ENCODE peak calls at places on chromosomes 13 and 19, in nine cellular contexts. P is BE2C; N is tibial nerve; V is CD8-positive, alpha-beta memory T cell; J is heart right ventricle; W is fibroblast of lung; Z is thoracic aorta; M is CD4-positive, alpha-beta memory T cell; F is HAP-1. Q is an unnamed sample.

GRCh38 chr19:18863843-18864362 is 32.1 kb downstream of the CERS1 start:
- DNase-seq in W (no peak), V (no peak), J (no peak), M (no peak), P (no peak), Z (no peak), F (no peak), N (no peak), Q (no peak)

GRCh38 chr19:682678-683320 is 6.6 kb downstream of the FSTL3 start:
- DNase-seq in J (no peak), M (no peak), P (no peak), F (no peak), W (no peak), Z (no peak), V (no peak), N (no peak), Q (no peak)

GRCh38 chr13:55820817-55821216 is 1319.9 kb upstream of the PRR20A start:
- DNase-seq in N (no peak), P (no peak), F (no peak), M (no peak), V (no peak), J (no peak), Z (no peak), W (no peak), Q (no peak)

GRCh38 chr13:109700176-109700575 is 86.2 kb downstream of the IRS2 start:
- DNase-seq in Z (no peak), M (no peak), V (no peak), N (peak; percentile 48), J (peak; percentile 88), F (no peak), W (peak; percentile 81), P (peak; percentile 94), Q (no peak)

GRCh38 chr19:41638624-41639023 is 11.8 kb upstream of the CEACAM4 start:
- DNase-seq in F (no peak), P (no peak), N (no peak), M (peak; percentile 21), W (no peak), V (no peak), Z (no peak), J (no peak), Q (no peak)

GRCh38 chr13:99028890-99029289 is 51.0 kb upstream of the DOCK9 start:
- DNase-seq in N (no peak), M (no peak), F (no peak), W (no peak), J (no peak), P (peak; percentile 45), V (peak; percentile 23), Z (no peak), Q (no peak)

GRCh38 chr13:46211521-46212351 is at the start of gene LRRC63:
- DNase-seq in Z (no peak), M (peak; percentile 81), V (peak; percentile 81), P (peak; percentile 79), J (peak; percentile 71), F (peak; percentile 90), N (peak; percentile 41), W (peak; percentile 48), Q (peak; percentile 54)

GRCh38 chr13:53064721-53065120 is 36.1 kb downstream of the OLFM4 start:
- DNase-seq in W (no peak), F (no peak), P (peak; percentile 55), Z (no peak), J (peak; percentile 15), N (peak; percentile 49), M (no peak), V (no peak), Q (no peak)

GRCh38 chr19:8915997-8916396 is 83.8 kb downstream of the MBD3L1 start:
- DNase-seq in J (no peak), Z (no peak), W (no peak), P (no peak), F (no peak), V (no peak), N (no peak), M (no peak), Q (no peak)

GRCh38 chr19:41531438-41532311 is 44.3 kb upstream of the CEACAM21 start:
- DNase-seq in N (peak; percentile 85), Z (peak; percentile 22), P (no peak), J (peak; percentile 92), F (peak; percentile 18), W (peak; percentile 7), V (peak; percentile 73), M (peak; percentile 80), Q (peak; percentile 90)

GRCh38 chr13:79973533-79973963 is 367.4 kb downstream of the SPRY2 start:
- DNase-seq in F (peak; percentile 27), Z (no peak), M (no peak), J (peak; percentile 62), W (no peak), N (no peak), V (no peak), P (peak; percentile 61), Q (no peak)

GRCh38 chr13:36820222-36820621 is 1.2 kb downstream of the RFXAP start:
- DNase-seq in V (no peak), J (no peak), M (no peak), Z (no peak), N (no peak), P (no peak), W (no peak), F (no peak), Q (no peak)

GRCh38 chr19:44512326-44513298 is 12.3 kb upstream of the ZNF180 start:
- DNase-seq in F (peak; percentile 83), M (no peak), V (no peak), W (peak; percentile 35), P (peak; percentile 49), N (no peak), J (no peak), Z (no peak), Q (no peak)

DNA sequence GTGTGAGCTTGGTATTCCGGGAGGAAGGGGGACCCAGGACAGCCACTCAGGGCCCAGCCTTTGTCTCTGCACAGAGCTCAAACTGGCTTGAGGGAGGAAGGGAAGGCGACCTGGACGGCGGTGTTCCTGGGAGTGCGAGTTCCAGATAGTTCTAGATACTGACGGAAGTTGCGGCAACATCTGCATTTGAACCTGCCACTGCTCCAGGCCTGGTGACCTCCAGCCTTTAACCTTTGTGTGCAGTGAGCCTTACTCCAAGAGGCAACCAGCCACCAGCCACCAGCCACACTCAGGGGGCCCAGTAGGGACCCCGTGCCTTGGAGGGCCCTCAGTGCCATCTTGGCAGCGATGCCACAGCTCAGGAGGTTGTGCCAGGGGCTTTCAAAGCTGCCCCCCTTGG is 15.5 kb upstream of the ZBTB7A start:
- DNase-seq in F (no peak), W (no peak), J (no peak), Z (no peak), V (no peak), P (no peak), N (no peak), M (no peak), Q (no peak)
- H3K4me1 ChIP-seq in F (no peaks in the 10 kb centered on the region), W (no peaks in the 10 kb centered on the region), J (peaks cover 16% of the 10 kb centered on the region), Z (peaks cover 5% of the 10 kb centered on the region), V (peaks cover 57% of the 10 kb centered on the region), P (no peaks in the 10 kb centered on the region), N (peaks cover 22% of the 10 kb centered on the region), M (peaks cover 63% of the 10 kb centered on the region), Q (no peaks in the 10 kb centered on the region)

GRCh38 chr13:59371229-59371628 is 792.5 kb downstream of the DIAPH3 start:
- DNase-seq in N (no peak), Z (no peak), M (no peak), W (no peak), P (no peak), F (no peak), J (no peak), V (no peak), Q (no peak)
- H3K4me1 ChIP-seq in N (no peaks in the 10 kb centered on the region), Z (no peaks in the 10 kb centered on the region), M (no peaks in the 10 kb centered on the region), W (no peaks in the 10 kb centered on the region), P (no peaks in the 10 kb centered on the region), F (no peaks in the 10 kb centered on the region), J (peaks cover 18% of the 10 kb centered on the region), V (no peaks in the 10 kb centered on the region), Q (no peaks in the 10 kb centered on the region)

DNA sequence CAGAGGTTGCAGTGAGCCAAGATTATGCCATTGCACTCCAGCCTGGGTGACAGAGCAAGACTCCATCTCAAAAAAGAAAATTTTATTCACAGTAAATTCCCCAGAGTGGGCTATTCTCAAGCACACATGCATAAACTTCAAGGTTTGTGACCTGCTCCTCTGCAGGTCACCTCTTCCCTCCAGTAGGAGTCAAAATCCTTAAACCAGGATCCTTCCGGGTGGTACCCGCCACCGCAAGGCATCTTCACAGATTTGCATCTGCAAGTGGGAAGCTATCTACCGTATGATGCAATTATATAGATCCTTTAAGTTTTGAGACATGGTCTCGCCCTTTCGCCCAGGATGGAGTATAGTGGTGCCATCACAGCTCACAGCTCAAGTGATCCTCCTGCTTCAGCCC is 3.0 kb upstream of the ECH1 start:
- DNase-seq in F (no peak), P (no peak), J (no peak), M (no peak), W (no peak), N (no peak), V (no peak), Z (no peak), Q (no peak)
- H3K4me1 ChIP-seq in F (peaks cover 11% of the 10 kb centered on the region), P (peaks cover 33% of the 10 kb centered on the region), J (peaks cover 15% of the 10 kb centered on the region), M (peaks cover 32% of the 10 kb centered on the region), W (peaks cover 31% of the 10 kb centered on the region), N (peaks cover 8% of the 10 kb centered on the region), V (peaks cover 17% of the 10 kb centered on the region), Z (peaks cover 6% of the 10 kb centered on the region), Q (peaks cover 17% of the 10 kb centered on the region)

GRCh38 chr19:10277795-10278583 is 7.1 kb downstream of the ICAM1 start:
- DNase-seq in Z (no peak), J (no peak), N (no peak), F (no peak), W (no peak), M (no peak), V (no peak), P (no peak), Q (no peak)

GRCh38 chr19:10283301-10283733 is 3.4 kb upstream of the ICAM4 start:
- DNase-seq in F (no peak), N (no peak), P (no peak), W (no peak), J (no peak), M (no peak), Z (no peak), V (no peak), Q (no peak)

GRCh38 chr19:10278935-10279334 is 7.8 kb upstream of the ICAM4 start:
- DNase-seq in N (no peak), V (no peak), F (no peak), Z (no peak), J (no peak), P (no peak), M (no peak), W (no peak), Q (no peak)

GRCh38 chr19:10283786-10284540 is 2.8 kb upstream of the ICAM4 start:
- DNase-seq in W (no peak), F (peak; percentile 10), N (no peak), M (no peak), J (no peak), V (no peak), Z (no peak), P (no peak), Q (no peak)

DNA sequence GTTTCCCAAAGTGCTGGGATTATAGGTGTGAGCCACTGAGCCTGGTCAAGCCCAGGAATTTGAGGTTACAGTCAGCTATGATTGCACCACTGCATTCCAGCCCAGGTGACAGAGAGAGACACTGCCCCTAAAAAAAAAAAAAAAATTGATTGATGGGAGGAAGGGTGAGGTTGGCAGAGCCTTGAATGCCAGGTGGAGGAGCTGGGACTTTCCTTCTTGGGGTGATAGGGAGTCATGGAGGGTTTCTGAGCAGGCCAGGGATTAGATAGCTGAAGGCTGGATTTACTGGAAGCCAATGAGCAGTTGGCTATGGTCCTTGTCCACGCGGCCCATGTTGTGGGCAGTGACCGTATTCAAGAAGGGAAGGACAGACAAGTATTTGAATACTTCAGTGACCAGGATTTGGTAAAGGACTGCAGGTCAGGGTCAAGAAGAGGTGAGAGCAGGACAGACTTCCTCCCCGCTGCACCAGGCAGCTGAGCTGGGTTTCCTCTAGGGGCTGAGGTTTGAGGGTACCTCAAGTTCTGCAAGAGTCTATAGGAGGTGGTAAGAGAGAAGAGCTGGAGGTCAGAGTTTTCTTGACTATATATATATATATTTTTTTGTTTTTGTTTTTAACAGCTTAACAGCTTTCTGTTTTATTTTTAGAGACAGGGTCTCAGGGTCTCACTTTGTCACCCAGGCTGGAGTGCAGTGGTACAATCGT is 6.9 kb upstream of the ICAM4 start:
- DNase-seq in V (no peak), W (no peak), J (no peak), M (no peak), P (no peak), N (no peak), F (no peak), Z (no peak), Q (no peak)
- H3K4me1 ChIP-seq in V (no peaks in the 10 kb centered on the region), W (no peaks in the 10 kb centered on the region), J (no peaks in the 10 kb centered on the region), M (no peaks in the 10 kb centered on the region), P (no peaks in the 10 kb centered on the region), N (no peaks in the 10 kb centered on the region), F (no peaks in the 10 kb centered on the region), Z (no peaks in the 10 kb centered on the region), Q (no peaks in the 10 kb centered on the region)

Q was measured in breast epithelium.